ENCODE peak calls at places on chromosomes 3 and 15, in nine cellular contexts. T is NCI-H1105, C is fibroblast of the aortic adventitia, M is NCI-H1092, K is iris pigment epithelial cell, I is caudate nucleus, R is tibial artery, F is T-cell, X is endothelial cell. Z is an unnamed sample.

GRCh38 chr3:138593488-138594149 is 441 bp downstream of the CEP70 start:
- DNase-seq in C (no peak), K (no peak), T (no peak), M (no peak), F (no peak), X (no peak), R (no peak), I (no peak), Z (no peak)

GRCh38 chr3:100740207-100740606 is 30.9 kb downstream of the TFG start:
- DNase-seq in C (no peak), K (no peak), M (no peak), F (no peak), I (no peak), R (no peak), X (no peak), T (no peak), Z (no peak)

GRCh38 chr3:138594150-138594934 is at the start of gene CEP70:
- DNase-seq in X (peak), T (no peak), C (peak), K (peak), I (no peak), F (peak), R (peak), M (no peak), Z (peak)

GRCh38 chr15:63583027-63583426 is 14.2 kb upstream of the FBXL22 start:
- DNase-seq in T (no peak), R (no peak), M (no peak), I (no peak), F (no peak), K (peak), C (peak), X (no peak), Z (no peak)

GRCh38 chr15:26176831-26177230 is 313.7 kb upstream of the ATP10A start:
- DNase-seq in I (no peak), T (no peak), R (no peak), X (no peak), F (no peak), M (no peak), K (no peak), C (no peak), Z (no peak)

GRCh38 chr15:80559320-80559693 is 135.8 kb upstream of the ABHD17C start:
- DNase-seq in X (no peak), T (no peak), I (no peak), R (no peak), K (no peak), M (no peak), C (no peak), F (no peak), Z (no peak)

GRCh38 chr3:114565201-114565600 is 271.4 kb downstream of the TIGIT start:
- DNase-seq in M (no peak), F (no peak), K (no peak), I (no peak), C (no peak), X (no peak), T (no peak), R (peak), Z (peak)

GRCh38 chr15:62740141-62741004 is 302.2 kb upstream of the TPM1 start:
- DNase-seq in K (no peak), X (no peak), R (no peak), I (no peak), C (peak), T (no peak), F (no peak), M (no peak), Z (no peak)

GRCh38 chr15:63891763-63892123 is 58.0 kb upstream of the HERC1 start:
- DNase-seq in I (no peak), R (peak), C (no peak), X (no peak), F (no peak), K (no peak), M (no peak), T (no peak), Z (no peak)

GRCh38 chr3:45227946-45228345 is 1.9 kb upstream of the TMEM158 start:
- DNase-seq in I (peak), M (no peak), R (peak), F (no peak), T (no peak), X (no peak), K (no peak), C (no peak), Z (no peak)

GRCh38 chr3:139620438-139620837 is 57.3 kb downstream of the NMNAT3 start:
- DNase-seq in R (no peak), C (no peak), K (no peak), F (no peak), X (no peak), I (no peak), M (no peak), T (no peak), Z (no peak)

GRCh38 chr3:161031134-161031533 is 74.0 kb downstream of the B3GALNT1 start:
- DNase-seq in R (no peak), M (no peak), I (no peak), F (no peak), K (no peak), T (no peak), C (no peak), X (no peak), Z (no peak)

GRCh38 chr3:160112481-160112880 is 112.7 kb upstream of the C3orf80 start:
- DNase-seq in X (no peak), R (no peak), T (no peak), K (no peak), C (no peak), F (no peak), I (no peak), M (no peak), Z (no peak)

GRCh38 chr3:73602171-73602570 is 22.6 kb downstream of the PDZRN3 start:
- DNase-seq in M (no peak), X (no peak), K (peak), T (no peak), I (no peak), C (peak), R (no peak), F (no peak), Z (no peak)

GRCh38 chr15:39613271-39613670 is 32.4 kb downstream of the THBS1 start:
- DNase-seq in I (no peak), K (no peak), X (no peak), C (no peak), M (no peak), T (no peak), R (no peak), F (no peak), Z (no peak)

GRCh38 chr15:40536501-40536900 is 28.3 kb downstream of the CCDC32 start:
- DNase-seq in R (no peak), M (no peak), X (no peak), T (no peak), K (peak), C (peak), I (no peak), F (no peak), Z (no peak)

GRCh38 chr15:99895189-99895955 is 162.1 kb upstream of the LYSMD4 start:
- DNase-seq in F (no peak), C (no peak), X (no peak), M (no peak), I (no peak), T (no peak), K (no peak), R (no peak), Z (no peak)

GRCh38 chr15:44813231-44813630 is 76.9 kb downstream of the TRIM69 start:
- DNase-seq in I (no peak), X (no peak), K (no peak), C (no peak), F (no peak), T (no peak), R (no peak), M (no peak), Z (no peak)